ENCODE peak calls at places on chromosomes 7 and 10, in six cellular contexts. O, M, U, V, Y and F are unnamed samples.

GRCh38 chr10:78579995-78580394 is 488.8 kb upstream of the ZMIZ1 start:
- DNase-seq in O (peak), M (peak), U (no peak), V (peak), Y (no peak), F (no peak)

GRCh38 chr10:60427709-60428386 is 38.2 kb upstream of the ANK3 start:
- DNase-seq in O (no peak), M (no peak), U (no peak), V (no peak), Y (no peak), F (no peak)

GRCh38 chr10:71805776-71806705 is 32.7 kb upstream of the VSIR start:
- DNase-seq in O (peak), M (no peak), U (peak), V (no peak), Y (no peak), F (no peak)

GRCh38 chr10:110500515-110500905 is 2.8 kb downstream of the DUSP5 start:
- DNase-seq in O (no peak), M (peak), U (no peak), V (no peak), Y (no peak), F (no peak)

GRCh38 chr7:89771003-89771636 is 383.1 kb upstream of the STEAP1 start:
- DNase-seq in O (no peak), M (peak), U (no peak), V (no peak), Y (no peak), F (no peak)

GRCh38 chr10:113030453-113030852 is 80.4 kb downstream of the TCF7L2 start:
- DNase-seq in O (no peak), M (no peak), U (no peak), V (no peak), Y (no peak), F (no peak)

GRCh38 chr10:126872768-126873167 is 32.5 kb upstream of the DOCK1 start:
- DNase-seq in O (no peak), M (no peak), U (no peak), V (no peak), Y (no peak), F (no peak)

GRCh38 chr7:2452074-2452507 is 24.1 kb downstream of the GRIFIN start:
- DNase-seq in O (no peak), M (no peak), U (no peak), V (no peak), Y (no peak), F (no peak)

GRCh38 chr10:8556321-8556720 is 501.8 kb downstream of the GATA3 start:
- DNase-seq in O (no peak), M (no peak), U (no peak), V (no peak), Y (no peak), F (no peak)

GRCh38 chr7:154289119-154289518 is 236.9 kb downstream of the DPP6 start:
- DNase-seq in O (no peak), M (no peak), U (no peak), V (no peak), Y (no peak), F (no peak)

GRCh38 chr10:11927746-11928145 is 104.6 kb downstream of the PROSER2 start:
- DNase-seq in O (no peak), M (no peak), U (no peak), V (no peak), Y (no peak), F (no peak)

GRCh38 chr10:125034671-125035070 is 92.7 kb downstream of the ZRANB1 start:
- DNase-seq in O (no peak), M (peak), U (no peak), V (no peak), Y (no peak), F (no peak)

GRCh38 chr7:151850484-151851159 is 26.3 kb downstream of the PRKAG2 start:
- DNase-seq in O (peak), M (no peak), U (no peak), V (no peak), Y (no peak), F (no peak)

GRCh38 chr10:23291551-23292334 is 52.9 kb downstream of the C10orf67 start:
- DNase-seq in O (no peak), M (no peak), U (no peak), V (no peak), Y (no peak), F (no peak)

GRCh38 chr10:63256047-63256773 is 123.1 kb downstream of the NRBF2 start:
- DNase-seq in O (no peak), M (peak), U (no peak), V (no peak), Y (no peak), F (no peak)
- TF ChIP-seq POLR2AphosphoS5 in O (no peak), M (no peak), U (no peak), V (no peak), Y (no peak), F (no peak)

GRCh38 chr7:44638611-44639557 is 32.5 kb downstream of the OGDH start:
- DNase-seq in O (peak), M (peak), U (peak), V (peak), Y (peak), F (no peak)
- TF ChIP-seq POLR2AphosphoS5 in O (peak), M (peak), U (peak), V (no peak), Y (peak), F (no peak)

GRCh38 chr7:46315891-46316290 is 394.8 kb upstream of the IGFBP3 start:
- DNase-seq in O (no peak), M (no peak), U (no peak), V (no peak), Y (no peak), F (no peak)
- TF ChIP-seq POLR2AphosphoS5 in O (no peak), M (no peak), U (no peak), V (no peak), Y (no peak), F (no peak)

GRCh38 chr7:84492128-84492527 is 297.5 kb upstream of the SEMA3A start:
- DNase-seq in O (no peak), M (no peak), U (no peak), V (no peak), Y (no peak), F (no peak)

GRCh38 chr7:84492565-84493034 is 298.0 kb upstream of the SEMA3A start:
- DNase-seq in O (no peak), M (no peak), U (no peak), V (no peak), Y (no peak), F (peak)

GRCh38 chr7:84502222-84502621 is 307.6 kb upstream of the SEMA3A start:
- DNase-seq in O (no peak), M (no peak), U (no peak), V (no peak), Y (no peak), F (no peak)

DNA sequence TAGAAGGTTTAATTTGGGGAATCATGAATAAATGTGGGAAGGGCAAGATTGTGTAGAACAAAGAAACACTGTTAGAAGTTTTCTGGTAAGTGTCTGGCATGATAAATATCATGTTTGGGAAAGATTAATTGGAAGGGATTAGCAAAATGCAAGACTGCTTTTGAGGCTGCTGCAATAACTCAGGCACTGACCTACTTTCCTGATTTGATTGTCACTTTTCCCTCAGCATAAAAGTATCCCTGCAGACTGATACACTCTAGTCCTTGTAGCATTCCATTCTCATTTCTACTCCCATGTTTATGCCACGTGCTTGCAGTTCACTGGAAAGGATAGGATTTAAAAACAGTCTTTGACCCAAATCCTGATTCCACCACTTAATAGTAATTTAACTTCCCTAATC is 303.3 kb upstream of the SEMA3A start:
- DNase-seq in O (no peak), M (no peak), U (no peak), V (no peak), Y (no peak), F (no peak)
- TF ChIP-seq POLR2AphosphoS5 in O (no peak), M (no peak), U (no peak), V (no peak), Y (no peak), F (no peak)

GRCh38 chr7:47303014-47303694 is 278.8 kb downstream of the TNS3 start:
- DNase-seq in O (no peak), M (no peak), U (no peak), V (peak), Y (no peak), F (no peak)
- TF ChIP-seq POLR2AphosphoS5 in O (no peak), M (no peak), U (no peak), V (no peak), Y (no peak), F (no peak)

GRCh38 chr10:37865957-37866671 is 8.7 kb upstream of the ZNF248 start:
- DNase-seq in O (no peak), M (no peak), U (no peak), V (no peak), Y (no peak), F (no peak)
- TF ChIP-seq POLR2AphosphoS5 in O (no peak), M (no peak), U (no peak), V (no peak), Y (no peak), F (no peak)

GRCh38 chr10:1829712-1830111 is 92.4 kb upstream of the ADARB2 start:
- DNase-seq in O (no peak), M (no peak), U (no peak), V (no peak), Y (no peak), F (no peak)
- TF ChIP-seq POLR2AphosphoS5 in O (no peak), M (no peak), U (no peak), V (no peak), Y (no peak), F (no peak)

GRCh38 chr10:97640174-97640867 is at the start of gene PI4K2A:
- DNase-seq in O (peak), M (peak), U (peak), V (peak), Y (peak), F (peak)
- TF ChIP-seq POLR2AphosphoS5 in O (peak), M (peak), U (peak), V (peak), Y (peak), F (peak)